ENCODE peak calls at places on chromosomes 3 and 15, in seven cellular contexts. One of them, this sample, is unnamed. For H3K4me1, the result is how much of the 10 kb centered on the place peaks cover.

GRCh38 chr3:146498002-146498736 is 28.8 kb upstream of the PLSCR2 start:
- DNase-seq in DND-41: peak
- DNase-seq in gastrocnemius medialis: no peak
- DNase-seq in upper lobe of right lung: no peak
- DNase-seq in IMR-90: no peak
- DNase-seq in psoas muscle: no peak
- DNase-seq in fibroblast of lung: no peak
- DNase-seq in this sample: peak

GRCh38 chr15:100766225-100767001 is 113.2 kb upstream of the ALDH1A3 start:
- DNase-seq in gastrocnemius medialis: no peak
- DNase-seq in upper lobe of right lung: peak
- DNase-seq in psoas muscle: no peak
- DNase-seq in fibroblast of lung: no peak
- DNase-seq in DND-41: no peak
- DNase-seq in IMR-90: no peak
- DNase-seq in this sample: no peak

GRCh38 chr3:89049119-89049518 is 58.3 kb upstream of the EPHA3 start:
- DNase-seq in fibroblast of lung: no peak
- DNase-seq in upper lobe of right lung: no peak
- DNase-seq in psoas muscle: no peak
- DNase-seq in gastrocnemius medialis: no peak
- DNase-seq in IMR-90: peak
- DNase-seq in DND-41: no peak
- DNase-seq in this sample: no peak

GRCh38 chr3:9420850-9421549 is 23.6 kb downstream of the SETD5 start:
- DNase-seq in psoas muscle: no peak
- DNase-seq in upper lobe of right lung: no peak
- DNase-seq in DND-41: no peak
- DNase-seq in gastrocnemius medialis: no peak
- DNase-seq in fibroblast of lung: peak
- DNase-seq in IMR-90: peak
- DNase-seq in this sample: no peak

GRCh38 chr3:171228228-171228627 is 201.7 kb upstream of the SLC2A2 start:
- DNase-seq in IMR-90: no peak
- DNase-seq in psoas muscle: no peak
- DNase-seq in gastrocnemius medialis: no peak
- DNase-seq in fibroblast of lung: peak
- DNase-seq in upper lobe of right lung: no peak
- DNase-seq in DND-41: no peak
- DNase-seq in this sample: no peak

GRCh38 chr3:12656850-12657249 is 7.1 kb downstream of the RAF1 start:
- DNase-seq in upper lobe of right lung: no peak
- DNase-seq in DND-41: no peak
- DNase-seq in fibroblast of lung: no peak
- DNase-seq in psoas muscle: no peak
- DNase-seq in IMR-90: no peak
- DNase-seq in gastrocnemius medialis: no peak
- DNase-seq in this sample: no peak

GRCh38 chr3:23314981-23315805 is 112.1 kb downstream of the UBE2E2 start:
- DNase-seq in gastrocnemius medialis: no peak
- DNase-seq in IMR-90: peak
- DNase-seq in DND-41: no peak
- DNase-seq in upper lobe of right lung: no peak
- DNase-seq in fibroblast of lung: no peak
- DNase-seq in psoas muscle: no peak
- DNase-seq in this sample: no peak

GRCh38 chr15:88747626-88748025 is 55.6 kb upstream of the ACAN start:
- DNase-seq in psoas muscle: no peak
- DNase-seq in DND-41: no peak
- DNase-seq in gastrocnemius medialis: no peak
- DNase-seq in IMR-90: no peak
- DNase-seq in fibroblast of lung: no peak
- DNase-seq in upper lobe of right lung: no peak
- DNase-seq in this sample: no peak

GRCh38 chr3:377158-377561 is 180.6 kb downstream of the CHL1 start:
- DNase-seq in IMR-90: peak
- DNase-seq in fibroblast of lung: peak
- DNase-seq in upper lobe of right lung: no peak
- DNase-seq in psoas muscle: no peak
- DNase-seq in DND-41: no peak
- DNase-seq in gastrocnemius medialis: no peak
- DNase-seq in this sample: no peak

GRCh38 chr15:61159901-61160300 is 69.2 kb downstream of the RORA start:
- DNase-seq in IMR-90: no peak
- DNase-seq in gastrocnemius medialis: no peak
- DNase-seq in upper lobe of right lung: no peak
- DNase-seq in DND-41: no peak
- DNase-seq in fibroblast of lung: no peak
- DNase-seq in psoas muscle: no peak
- DNase-seq in this sample: no peak

GRCh38 chr15:60972301-60972700 is 256.8 kb downstream of the RORA start:
- DNase-seq in psoas muscle: no peak
- DNase-seq in upper lobe of right lung: no peak
- DNase-seq in IMR-90: peak
- DNase-seq in DND-41: no peak
- DNase-seq in fibroblast of lung: peak
- DNase-seq in gastrocnemius medialis: no peak
- DNase-seq in this sample: no peak

GRCh38 chr3:184336484-184337230 is 743 bp upstream of the FAM131A start:
- DNase-seq in psoas muscle: no peak
- DNase-seq in upper lobe of right lung: no peak
- DNase-seq in IMR-90: peak
- DNase-seq in DND-41: no peak
- DNase-seq in gastrocnemius medialis: peak
- DNase-seq in fibroblast of lung: peak
- DNase-seq in this sample: peak

DNA sequence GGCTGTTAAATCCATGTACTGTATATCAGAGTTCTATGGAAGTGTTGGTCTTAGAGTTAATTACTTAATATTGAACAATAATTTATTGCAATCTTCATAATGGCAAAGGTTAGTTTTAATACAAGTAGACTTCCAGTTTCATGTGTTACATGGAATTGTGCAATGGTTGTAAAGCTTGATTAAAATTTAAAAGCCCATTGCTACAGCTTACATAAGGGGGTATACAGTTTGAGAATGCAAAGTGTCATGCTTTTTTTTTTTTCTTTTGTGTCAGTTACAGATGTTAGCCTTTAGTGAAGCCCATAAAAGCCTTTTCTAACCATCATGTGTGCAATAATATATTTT is 22.0 kb downstream of the CNOT10 start:
- DNase-seq in IMR-90: no peak
- DNase-seq in gastrocnemius medialis: no peak
- DNase-seq in fibroblast of lung: no peak
- DNase-seq in psoas muscle: no peak
- DNase-seq in DND-41: no peak
- DNase-seq in upper lobe of right lung: no peak
- DNase-seq in this sample: no peak
- H3K4me1 ChIP-seq in IMR-90: under half
- H3K4me1 ChIP-seq in gastrocnemius medialis: under half
- H3K4me1 ChIP-seq in fibroblast of lung: under half
- H3K4me1 ChIP-seq in psoas muscle: under half
- H3K4me1 ChIP-seq in DND-41: under half
- H3K4me1 ChIP-seq in upper lobe of right lung: under half
- H3K4me1 ChIP-seq in this sample: under half

GRCh38 chr3:111954228-111954990 is 24.4 kb upstream of the ABHD10 start:
- DNase-seq in upper lobe of right lung: no peak
- DNase-seq in fibroblast of lung: peak
- DNase-seq in IMR-90: peak
- DNase-seq in psoas muscle: no peak
- DNase-seq in DND-41: no peak
- DNase-seq in gastrocnemius medialis: no peak
- DNase-seq in this sample: no peak

GRCh38 chr3:111955876-111956275 is 22.9 kb upstream of the ABHD10 start:
- DNase-seq in psoas muscle: no peak
- DNase-seq in DND-41: no peak
- DNase-seq in upper lobe of right lung: no peak
- DNase-seq in fibroblast of lung: no peak
- DNase-seq in gastrocnemius medialis: no peak
- DNase-seq in IMR-90: no peak
- DNase-seq in this sample: no peak

GRCh38 chr3:111952866-111953450 is 25.9 kb upstream of the ABHD10 start:
- DNase-seq in DND-41: no peak
- DNase-seq in upper lobe of right lung: no peak
- DNase-seq in gastrocnemius medialis: no peak
- DNase-seq in IMR-90: no peak
- DNase-seq in psoas muscle: no peak
- DNase-seq in fibroblast of lung: no peak
- DNase-seq in this sample: no peak

GRCh38 chr3:111956449-111956848 is 22.4 kb upstream of the ABHD10 start:
- DNase-seq in DND-41: no peak
- DNase-seq in fibroblast of lung: no peak
- DNase-seq in IMR-90: no peak
- DNase-seq in gastrocnemius medialis: no peak
- DNase-seq in upper lobe of right lung: no peak
- DNase-seq in psoas muscle: no peak
- DNase-seq in this sample: no peak

GRCh38 chr3:111956995-111957736 is 21.7 kb upstream of the ABHD10 start:
- DNase-seq in upper lobe of right lung: no peak
- DNase-seq in IMR-90: no peak
- DNase-seq in psoas muscle: no peak
- DNase-seq in DND-41: no peak
- DNase-seq in gastrocnemius medialis: no peak
- DNase-seq in fibroblast of lung: peak
- DNase-seq in this sample: no peak
- H3K4me3 ChIP-seq in upper lobe of right lung: no peak
- H3K4me3 ChIP-seq in IMR-90: no peak
- H3K4me3 ChIP-seq in psoas muscle: no peak
- H3K4me3 ChIP-seq in DND-41: no peak
- H3K4me3 ChIP-seq in gastrocnemius medialis: no peak
- H3K4me3 ChIP-seq in fibroblast of lung: no peak
- H3K4me3 ChIP-seq in this sample: no peak

GRCh38 chr3:70053293-70053692 is 53.8 kb downstream of the SAMMSON start:
- DNase-seq in DND-41: no peak
- DNase-seq in IMR-90: no peak
- DNase-seq in fibroblast of lung: no peak
- DNase-seq in gastrocnemius medialis: no peak
- DNase-seq in psoas muscle: no peak
- DNase-seq in upper lobe of right lung: no peak
- DNase-seq in this sample: no peak

DNA sequence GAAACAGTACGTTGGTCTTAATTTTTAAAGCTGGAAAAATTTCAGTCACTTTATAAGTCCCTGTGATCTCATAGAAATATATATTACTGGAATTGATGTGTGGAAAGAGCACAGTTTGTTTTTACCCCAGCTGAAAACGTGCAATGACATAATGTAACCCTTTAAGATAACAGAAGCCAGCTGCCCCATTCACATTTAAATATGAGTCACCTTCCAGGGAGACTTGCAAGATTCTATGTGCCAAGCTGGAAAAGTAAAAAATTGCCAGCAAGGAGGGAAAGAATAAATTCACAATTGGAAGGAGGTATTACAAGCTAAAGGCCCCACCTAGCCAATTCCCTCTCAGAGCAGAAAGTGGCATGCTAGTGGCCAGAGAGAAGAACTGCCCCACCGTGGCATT is 50.2 kb downstream of the SAMMSON start:
- DNase-seq in DND-41: no peak
- DNase-seq in IMR-90: peak
- DNase-seq in psoas muscle: no peak
- DNase-seq in gastrocnemius medialis: no peak
- DNase-seq in upper lobe of right lung: no peak
- DNase-seq in fibroblast of lung: peak
- DNase-seq in this sample: no peak
- H3K4me1 ChIP-seq in DND-41: under half
- H3K4me1 ChIP-seq in IMR-90: under half
- H3K4me1 ChIP-seq in psoas muscle: under half
- H3K4me1 ChIP-seq in gastrocnemius medialis: under half
- H3K4me1 ChIP-seq in upper lobe of right lung: under half
- H3K4me1 ChIP-seq in fibroblast of lung: under half
- H3K4me1 ChIP-seq in this sample: under half

DNA sequence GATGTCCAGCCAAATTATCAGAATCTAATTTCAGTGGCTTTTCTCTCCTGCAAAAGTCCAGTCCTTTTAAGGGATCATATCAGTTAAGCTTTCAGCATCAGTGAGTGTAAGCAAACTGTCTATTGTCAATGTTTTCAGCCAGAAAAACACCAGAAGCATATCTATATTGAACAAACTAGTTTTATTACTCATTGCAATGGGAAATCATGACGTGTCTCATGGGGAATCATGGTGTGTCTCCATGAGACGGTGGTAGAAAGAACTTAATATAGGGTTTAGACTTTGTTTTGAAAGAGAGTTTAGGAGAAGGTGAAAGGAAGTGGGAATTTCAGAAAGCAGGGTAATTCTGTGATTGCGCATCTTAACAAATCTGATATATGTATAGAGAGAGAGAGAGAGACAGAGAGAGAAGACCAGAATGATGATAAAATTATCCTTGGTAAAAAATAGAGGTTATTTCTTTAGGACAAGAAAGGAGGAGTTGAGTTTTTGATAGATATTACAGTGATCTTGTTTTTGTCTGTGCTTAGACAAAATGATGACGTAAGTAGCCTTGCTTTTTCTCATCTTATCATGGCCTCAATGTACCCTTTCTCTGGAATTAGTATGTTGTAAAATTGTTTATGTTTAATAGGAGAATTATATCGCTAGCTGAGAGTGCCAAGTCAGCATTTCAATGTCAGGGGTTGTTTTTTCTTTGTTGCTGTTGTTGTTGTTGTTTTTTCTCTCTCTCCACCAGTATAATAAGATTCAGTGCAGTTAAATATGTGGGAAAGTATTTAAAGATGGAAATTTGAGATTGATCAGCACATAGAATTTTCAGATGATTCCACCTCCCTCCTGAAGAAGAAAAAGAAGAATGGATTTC is 129.9 kb upstream of the OSTN start:
- DNase-seq in upper lobe of right lung: no peak
- DNase-seq in gastrocnemius medialis: no peak
- DNase-seq in psoas muscle: no peak
- DNase-seq in fibroblast of lung: no peak
- DNase-seq in DND-41: no peak
- DNase-seq in IMR-90: peak
- DNase-seq in this sample: no peak
- H3K4me3 ChIP-seq in upper lobe of right lung: no peak
- H3K4me3 ChIP-seq in gastrocnemius medialis: no peak
- H3K4me3 ChIP-seq in psoas muscle: no peak
- H3K4me3 ChIP-seq in fibroblast of lung: no peak
- H3K4me3 ChIP-seq in DND-41: no peak
- H3K4me3 ChIP-seq in IMR-90: no peak
- H3K4me3 ChIP-seq in this sample: no peak

GRCh38 chr15:67136802-67137201 is 71.4 kb downstream of the SMAD3 start:
- DNase-seq in psoas muscle: no peak
- DNase-seq in DND-41: no peak
- DNase-seq in fibroblast of lung: no peak
- DNase-seq in gastrocnemius medialis: no peak
- DNase-seq in IMR-90: no peak
- DNase-seq in upper lobe of right lung: no peak
- DNase-seq in this sample: no peak
- H3K4me1 ChIP-seq in psoas muscle: half or more
- H3K4me1 ChIP-seq in DND-41: under half
- H3K4me1 ChIP-seq in fibroblast of lung: half or more
- H3K4me1 ChIP-seq in gastrocnemius medialis: half or more
- H3K4me1 ChIP-seq in IMR-90: half or more
- H3K4me1 ChIP-seq in upper lobe of right lung: half or more
- H3K4me1 ChIP-seq in this sample: half or more

This sample was measured in CD8-positive, alpha-beta memory T cell.